ENCODE peak calls at places on chromosome 10, in four cellular contexts. P is neural progenitor cell, I is AG10803, N is NCI-H460. S is an unnamed sample.

GRCh38 chr10:115950320-115950719 is 322.7 kb downstream of the GFRA1 start:
- DNase-seq in I (peak), N (no peak), P (no peak), S (no peak)

GRCh38 chr10:124619195-124619594 is 125.0 kb downstream of the FAM53B start:
- DNase-seq in N (no peak), I (no peak), P (no peak), S (no peak)

GRCh38 chr10:72257051-72257892 is 16.5 kb upstream of the DDIT4 start:
- DNase-seq in P (peak), N (no peak), I (no peak), S (peak)

GRCh38 chr10:112375721-112376577 is 2.0 kb downstream of the ACSL5 start:
- DNase-seq in P (no peak), I (peak), N (no peak), S (peak)

GRCh38 chr10:62681211-62681940 is 123.1 kb upstream of the ADO start:
- DNase-seq in P (peak), N (no peak), I (no peak), S (peak)

GRCh38 chr10:125095228-125095627 is 65.1 kb downstream of the CTBP2 start:
- DNase-seq in I (no peak), P (no peak), N (no peak), S (no peak)

GRCh38 chr10:100186813-100187212 is 984 bp upstream of the ERLIN1 start:
- DNase-seq in I (no peak), P (peak), N (no peak), S (peak)

GRCh38 chr10:56351909-56352630 is 9.0 kb downstream of the ZWINT start:
- DNase-seq in P (peak), N (no peak), I (no peak), S (no peak)

GRCh38 chr10:101694674-101695403 is at the start of gene FBXW4:
- DNase-seq in I (peak), N (peak), P (peak), S (peak)

GRCh38 chr10:114541081-114541833 is 116.8 kb downstream of the ABLIM1 start:
- DNase-seq in P (no peak), N (peak), I (peak), S (no peak)

GRCh38 chr10:76149182-76149581 is 717.8 kb downstream of the LRMDA start:
- DNase-seq in N (no peak), P (no peak), I (peak), S (no peak)

GRCh38 chr10:79353000-79353406 is 5.7 kb downstream of the PPIF start:
- DNase-seq in N (no peak), P (no peak), I (no peak), S (no peak)

GRCh38 chr10:100209303-100209702 is 20.1 kb downstream of the CHUK start:
- DNase-seq in N (no peak), P (no peak), I (peak), S (no peak)

GRCh38 chr10:34966440-34966839 is 123.7 kb downstream of the CUL2 start:
- DNase-seq in I (peak), N (no peak), P (no peak), S (no peak)

GRCh38 chr10:25865267-25865666 is 68.8 kb upstream of the MYO3A start:
- DNase-seq in I (no peak), N (no peak), P (no peak), S (no peak)

GRCh38 chr10:133161486-133162051 is 1.6 kb downstream of the KNDC1 start:
- DNase-seq in N (no peak), I (no peak), P (peak), S (no peak)

GRCh38 chr10:72334196-72334831 is 20.4 kb downstream of the DNAJB12 start:
- DNase-seq in N (no peak), I (no peak), P (peak), S (no peak)

GRCh38 chr10:15037691-15038090 is 6.1 kb upstream of the OLAH start:
- DNase-seq in N (no peak), P (no peak), I (no peak), S (no peak)

GRCh38 chr10:35781643-35782035 is 139.5 kb upstream of the FZD8 start:
- DNase-seq in P (peak), N (no peak), I (no peak), S (peak)

GRCh38 chr10:98338318-98338717 is 70.3 kb upstream of the LOXL4 start:
- DNase-seq in N (no peak), I (peak), P (no peak), S (peak)

GRCh38 chr10:38093816-38094157 is 350 bp upstream of the ZNF37A start:
- DNase-seq in P (no peak), I (no peak), N (no peak), S (no peak)

GRCh38 chr10:131264110-131264788 is 47.3 kb downstream of the TCERG1L start:
- DNase-seq in I (no peak), P (no peak), N (no peak), S (no peak)

GRCh38 chr10:86958831-86959736 is 685 bp downstream of the SNCG start:
- DNase-seq in P (no peak), I (peak), N (peak), S (peak)

GRCh38 chr10:14487511-14487909 is 156.8 kb upstream of the FRMD4A start:
- DNase-seq in I (peak), N (no peak), P (no peak), S (no peak)

GRCh38 chr10:86361134-86362128 is 5.2 kb downstream of the GRID1 start:
- DNase-seq in P (no peak), I (no peak), N (no peak), S (no peak)

GRCh38 chr10:110110338-110110737 is 97.1 kb upstream of the MXI1 start:
- DNase-seq in N (no peak), P (no peak), I (no peak), S (no peak)

GRCh38 chr10:133042061-133042460 is 45.7 kb upstream of the ADGRA1 start:
- DNase-seq in I (no peak), N (no peak), P (no peak), S (no peak)

S was measured in OCI-M1.